ENCODE peak calls at places on chromosomes 13 and 19, in six cellular contexts. V is lower leg skin, W is GM06990, S is colonic mucosa, B is H1, C is endothelial cell. Q is an unnamed sample.

GRCh38 chr13:105952233-105952767 is 583.2 kb downstream of the EFNB2 start:
- DNase-seq in B (no peak), S (no peak), C (no peak), V (no peak), W (no peak), Q (peak; percentile 4)

GRCh38 chr19:34232566-34233481 is 21.5 kb upstream of the GARRE1 start:
- DNase-seq in B (no peak), W (no peak), S (no peak), C (no peak), V (peak; percentile 39), Q (peak; percentile 60)

GRCh38 chr19:42175335-42175734 is 42.1 kb downstream of the DEDD2 start:
- DNase-seq in C (no peak), B (no peak), V (no peak), W (no peak), S (no peak), Q (no peak)

GRCh38 chr19:31231181-31231580 is 118.1 kb downstream of the TSHZ3 start:
- DNase-seq in B (no peak), S (no peak), W (no peak), V (no peak), C (no peak), Q (no peak)

GRCh38 chr19:9789066-9789465 is 20.5 kb upstream of the ZNF846 start:
- DNase-seq in B (no peak), C (no peak), W (no peak), V (no peak), S (no peak), Q (no peak)

GRCh38 chr13:114100446-114101320 is 31.7 kb downstream of the RASA3 start:
- DNase-seq in W (no peak), C (no peak), V (no peak), B (no peak), S (no peak), Q (peak; percentile 69)

GRCh38 chr19:50268501-50268900 is 60.7 kb downstream of the KCNC3 start:
- DNase-seq in C (no peak), W (no peak), S (no peak), B (no peak), V (no peak), Q (no peak)

GRCh38 chr19:41895745-41896580 is 13.0 kb downstream of the ARHGEF1 start:
- DNase-seq in S (no peak), V (no peak), B (no peak), C (no peak), W (no peak), Q (no peak)

GRCh38 chr19:50361290-50362029 is 4.0 kb downstream of the NAPSA start:
- DNase-seq in V (no peak), B (no peak), C (no peak), W (no peak), S (no peak), Q (no peak)

GRCh38 chr13:80276371-80277289 is 64.3 kb downstream of the SPRY2 start:
- DNase-seq in W (no peak), V (peak; percentile 15), B (no peak), S (no peak), C (peak; percentile 63), Q (no peak)

DNA sequence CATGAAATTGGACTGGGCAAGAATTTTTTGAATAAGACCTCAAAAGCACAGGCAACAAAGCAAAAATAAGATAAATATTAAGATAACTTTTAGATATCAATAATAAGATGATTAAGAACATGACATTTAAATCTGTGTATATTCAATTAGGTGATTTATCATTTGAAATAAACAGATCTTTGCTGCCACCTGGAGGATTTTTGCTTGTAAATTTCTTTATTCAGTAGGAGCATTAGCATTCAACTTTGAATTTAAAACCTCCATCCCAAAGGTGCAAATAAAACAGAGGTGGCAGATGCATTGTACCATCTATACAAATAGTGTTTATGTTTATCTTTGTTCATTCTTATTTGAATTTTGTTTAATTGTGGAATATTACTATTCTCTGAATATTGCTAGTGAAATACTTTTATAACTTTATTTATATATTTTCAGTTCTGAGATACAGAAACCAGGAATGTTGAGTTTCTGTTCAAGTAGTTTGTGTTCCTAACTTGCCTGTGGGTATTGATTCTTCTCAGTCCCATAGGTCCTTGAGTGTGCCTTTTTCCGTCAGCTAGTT is 20.9 kb downstream of the COG6 start:
- DNase-seq in V (no peak), B (no peak), S (no peak), W (peak; percentile 20), C (no peak), Q (peak; percentile 11)
- TF ChIP-seq CTCF in V (no peak), B (no peak), S (peak; percentile 15), W (peak; percentile 44), C (peak; percentile 55), Q (peak; percentile 45)

GRCh38 chr13:74039154-74039553 is 95.0 kb downstream of the KLF12 start:
- DNase-seq in W (no peak), S (no peak), B (no peak), C (no peak), V (no peak), Q (no peak)

GRCh38 chr13:74039667-74040066 is 94.5 kb downstream of the KLF12 start:
- DNase-seq in B (no peak), W (no peak), S (no peak), V (no peak), C (no peak), Q (no peak)

GRCh38 chr13:74037762-74038161 is 96.4 kb downstream of the KLF12 start:
- DNase-seq in C (no peak), W (no peak), V (no peak), B (no peak), S (no peak), Q (no peak)

GRCh38 chr13:74036373-74036772 is 97.8 kb downstream of the KLF12 start:
- DNase-seq in S (no peak), W (no peak), C (no peak), V (peak; percentile 32), B (no peak), Q (no peak)

GRCh38 chr13:74040200-74040599 is 94.0 kb downstream of the KLF12 start:
- DNase-seq in W (no peak), S (peak; percentile 62), B (peak; percentile 81), V (no peak), C (peak; percentile 76), Q (peak; percentile 44)
- TF ChIP-seq CTCF in W (peak; percentile 77), S (peak; percentile 37), B (peak; percentile 82), V (peak; percentile 18), C (peak; percentile 49), Q (peak; percentile 39)

GRCh38 chr13:26111797-26112196 is 60.0 kb upstream of the SHISA2 start:
- DNase-seq in V (no peak), B (no peak), W (no peak), S (no peak), C (no peak), Q (no peak)

GRCh38 chr13:26117620-26118019 is 65.8 kb upstream of the SHISA2 start:
- DNase-seq in V (no peak), B (no peak), C (no peak), S (no peak), W (no peak), Q (no peak)

GRCh38 chr13:26112843-26113242 is 61.0 kb upstream of the SHISA2 start:
- DNase-seq in V (no peak), C (no peak), S (no peak), B (no peak), W (no peak), Q (no peak)
- TF ChIP-seq CTCF in V (no peak), C (no peak), S (no peak), B (peak; percentile 44), W (peak; percentile 26), Q (no peak)

GRCh38 chr13:60990032-60990733 is 425.5 kb downstream of the PCDH20 start:
- DNase-seq in C (peak; percentile 11), B (peak; percentile 60), S (no peak), V (no peak), W (no peak), Q (no peak)
- TF ChIP-seq CTCF in C (no peak), B (peak; percentile 55), S (no peak), V (no peak), W (peak; percentile 21), Q (no peak)

DNA sequence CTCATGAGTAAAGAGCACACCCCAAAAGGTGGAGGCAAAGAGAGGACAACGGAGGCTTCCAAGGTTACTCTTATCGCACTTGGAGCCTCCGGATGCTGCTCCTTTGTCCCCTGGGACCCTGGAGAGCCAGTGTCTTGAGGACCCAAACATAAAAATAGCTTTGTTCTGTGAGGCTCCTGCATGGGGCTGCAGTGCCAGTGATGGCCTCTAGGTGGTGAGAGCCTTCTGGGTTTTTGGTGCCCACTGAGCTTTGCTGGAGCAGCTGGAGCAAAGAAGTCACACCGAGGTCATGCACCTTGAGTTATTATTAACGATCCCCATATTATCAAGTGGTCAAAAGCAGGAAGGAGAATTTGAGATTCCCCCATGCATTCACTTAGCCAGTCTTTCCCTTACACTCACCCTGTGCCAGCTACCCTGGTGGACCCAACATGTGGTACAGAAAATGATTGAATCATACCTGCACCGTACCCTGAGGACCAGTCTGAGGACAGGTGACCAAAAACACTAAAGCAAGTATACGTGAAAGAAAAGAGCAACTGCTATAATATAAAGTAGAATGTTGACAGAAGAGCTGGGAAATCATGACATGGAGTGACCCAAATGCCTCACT is 41.5 kb downstream of the ZNF682 start:
- DNase-seq in C (peak; percentile 50), V (no peak), W (no peak), B (peak; percentile 90), S (no peak), Q (no peak)
- TF ChIP-seq CTCF in C (peak; percentile 86), V (peak; percentile 12), W (peak; percentile 51), B (peak; percentile 72), S (peak; percentile 39), Q (no peak)

GRCh38 chr19:8005534-8006256 is at the start of gene ELAVL1:
- DNase-seq in W (peak; percentile 96), V (peak; percentile 74), B (peak; percentile 94), C (peak; percentile 95), S (peak; percentile 87), Q (peak; percentile 97)

GRCh38 chr19:8001651-8001994 is 3.8 kb downstream of the ELAVL1 start:
- DNase-seq in S (no peak), B (no peak), C (no peak), W (no peak), V (peak; percentile 21), Q (no peak)

GRCh38 chr19:8001995-8002849 is 3.2 kb downstream of the ELAVL1 start:
- DNase-seq in V (peak; percentile 77), W (peak; percentile 87), S (peak; percentile 83), B (peak; percentile 99), C (peak; percentile 97), Q (peak; percentile 88)

GRCh38 chr19:8004001-8004400 is 1.4 kb downstream of the ELAVL1 start:
- DNase-seq in V (no peak), S (no peak), C (no peak), B (no peak), W (no peak), Q (no peak)

GRCh38 chr19:8004723-8005513 is 523 bp downstream of the ELAVL1 start:
- DNase-seq in B (no peak), W (no peak), V (no peak), C (peak; percentile 26), S (no peak), Q (no peak)
- TF ChIP-seq CTCF in B (no peak), W (no peak), V (no peak), C (no peak), S (no peak), Q (no peak)

GRCh38 chr19:48636859-48637448 is at the start of gene DBP:
- DNase-seq in B (peak; percentile 74), V (no peak), S (no peak), C (no peak), W (no peak), Q (no peak)
- TF ChIP-seq CTCF in B (no peak), V (no peak), S (no peak), C (no peak), W (peak; percentile 24), Q (no peak)

Q was measured in GM10248.